ENCODE peak calls at places on chromosomes 1 and 21, in ten cellular contexts. One of them, this sample, is unnamed.

GRCh38 chr1:154493276-154493675 is 8.7 kb upstream of the TDRD10 start:
- DNase-seq in HL-60: peak; percentile 71
- DNase-seq in pancreas: no peak
- DNase-seq in CD4-positive, alpha-beta memory T cell: no peak
- DNase-seq in GM12865: peak; percentile 52
- DNase-seq in GM23248: no peak
- DNase-seq in AG09309: no peak
- DNase-seq in lower leg skin: no peak
- DNase-seq in heart right ventricle: peak; percentile 41
- DNase-seq in upper lobe of left lung: peak; percentile 63
- DNase-seq in this sample: no peak

GRCh38 chr1:243433737-243434370 is 178.0 kb downstream of the SDCCAG8 start:
- DNase-seq in HL-60: no peak
- DNase-seq in pancreas: no peak
- DNase-seq in CD4-positive, alpha-beta memory T cell: no peak
- DNase-seq in GM12865: no peak
- DNase-seq in GM23248: no peak
- DNase-seq in AG09309: no peak
- DNase-seq in lower leg skin: no peak
- DNase-seq in heart right ventricle: no peak
- DNase-seq in upper lobe of left lung: no peak
- DNase-seq in this sample: no peak

GRCh38 chr1:115565353-115565752 is 76.4 kb upstream of the VANGL1 start:
- DNase-seq in HL-60: no peak
- DNase-seq in pancreas: no peak
- DNase-seq in CD4-positive, alpha-beta memory T cell: no peak
- DNase-seq in GM12865: no peak
- DNase-seq in GM23248: no peak
- DNase-seq in AG09309: no peak
- DNase-seq in lower leg skin: no peak
- DNase-seq in heart right ventricle: no peak
- DNase-seq in upper lobe of left lung: no peak
- DNase-seq in this sample: no peak

GRCh38 chr1:111756124-111756513 is 418 bp downstream of the DDX20 start:
- DNase-seq in HL-60: no peak
- DNase-seq in pancreas: no peak
- DNase-seq in CD4-positive, alpha-beta memory T cell: no peak
- DNase-seq in GM12865: no peak
- DNase-seq in GM23248: no peak
- DNase-seq in AG09309: no peak
- DNase-seq in lower leg skin: no peak
- DNase-seq in heart right ventricle: no peak
- DNase-seq in upper lobe of left lung: no peak
- DNase-seq in this sample: no peak

GRCh38 chr1:237115035-237115434 is 73.1 kb downstream of the RYR2 start:
- DNase-seq in HL-60: no peak
- DNase-seq in pancreas: no peak
- DNase-seq in CD4-positive, alpha-beta memory T cell: no peak
- DNase-seq in GM12865: no peak
- DNase-seq in GM23248: no peak
- DNase-seq in AG09309: no peak
- DNase-seq in lower leg skin: no peak
- DNase-seq in heart right ventricle: no peak
- DNase-seq in upper lobe of left lung: no peak
- DNase-seq in this sample: no peak

GRCh38 chr1:172350781-172351180 is 69.7 kb upstream of the C1orf105 start:
- DNase-seq in HL-60: no peak
- DNase-seq in pancreas: no peak
- DNase-seq in CD4-positive, alpha-beta memory T cell: no peak
- DNase-seq in GM12865: no peak
- DNase-seq in GM23248: no peak
- DNase-seq in AG09309: no peak
- DNase-seq in lower leg skin: no peak
- DNase-seq in heart right ventricle: no peak
- DNase-seq in upper lobe of left lung: no peak
- DNase-seq in this sample: no peak

GRCh38 chr1:44016875-44017400 is 14.3 kb downstream of the SLC6A9 start:
- DNase-seq in HL-60: no peak
- DNase-seq in pancreas: no peak
- DNase-seq in CD4-positive, alpha-beta memory T cell: no peak
- DNase-seq in GM12865: no peak
- DNase-seq in GM23248: no peak
- DNase-seq in AG09309: no peak
- DNase-seq in lower leg skin: no peak
- DNase-seq in heart right ventricle: no peak
- DNase-seq in upper lobe of left lung: no peak
- DNase-seq in this sample: no peak

GRCh38 chr1:31335007-31335406 is 37.9 kb downstream of the FABP3 start:
- DNase-seq in HL-60: peak; percentile 32
- DNase-seq in pancreas: no peak
- DNase-seq in CD4-positive, alpha-beta memory T cell: no peak
- DNase-seq in GM12865: peak; percentile 49
- DNase-seq in GM23248: peak; percentile 63
- DNase-seq in AG09309: peak; percentile 21
- DNase-seq in lower leg skin: no peak
- DNase-seq in heart right ventricle: no peak
- DNase-seq in upper lobe of left lung: no peak
- DNase-seq in this sample: peak; percentile 58

GRCh38 chr21:42974832-42975820 is 764 bp downstream of the PKNOX1 start:
- DNase-seq in HL-60: peak; percentile 65
- DNase-seq in pancreas: peak; percentile 63
- DNase-seq in CD4-positive, alpha-beta memory T cell: peak; percentile 80
- DNase-seq in GM12865: peak; percentile 77
- DNase-seq in GM23248: peak; percentile 83
- DNase-seq in AG09309: no peak
- DNase-seq in lower leg skin: peak; percentile 34
- DNase-seq in heart right ventricle: peak; percentile 65
- DNase-seq in upper lobe of left lung: peak; percentile 66
- DNase-seq in this sample: no peak

GRCh38 chr1:198850196-198850595 is 211.4 kb downstream of the PTPRC start:
- DNase-seq in HL-60: no peak
- DNase-seq in pancreas: no peak
- DNase-seq in CD4-positive, alpha-beta memory T cell: no peak
- DNase-seq in GM12865: no peak
- DNase-seq in GM23248: peak; percentile 3
- DNase-seq in AG09309: no peak
- DNase-seq in lower leg skin: no peak
- DNase-seq in heart right ventricle: no peak
- DNase-seq in upper lobe of left lung: no peak
- DNase-seq in this sample: no peak

GRCh38 chr21:46160563-46161179 is 5.3 kb upstream of the FTCD start:
- DNase-seq in HL-60: no peak
- DNase-seq in pancreas: peak; percentile 12
- DNase-seq in CD4-positive, alpha-beta memory T cell: no peak
- DNase-seq in GM12865: peak; percentile 0
- DNase-seq in GM23248: no peak
- DNase-seq in AG09309: no peak
- DNase-seq in lower leg skin: no peak
- DNase-seq in heart right ventricle: no peak
- DNase-seq in upper lobe of left lung: no peak
- DNase-seq in this sample: no peak

GRCh38 chr1:61253912-61254628 is 171.7 kb downstream of the NFIA start:
- DNase-seq in HL-60: peak; percentile 36
- DNase-seq in pancreas: no peak
- DNase-seq in CD4-positive, alpha-beta memory T cell: no peak
- DNase-seq in GM12865: no peak
- DNase-seq in GM23248: no peak
- DNase-seq in AG09309: no peak
- DNase-seq in lower leg skin: no peak
- DNase-seq in heart right ventricle: no peak
- DNase-seq in upper lobe of left lung: no peak
- DNase-seq in this sample: no peak

GRCh38 chr1:69913967-69914366 is 291.4 kb downstream of the LRRC40 start:
- DNase-seq in HL-60: no peak
- DNase-seq in pancreas: no peak
- DNase-seq in CD4-positive, alpha-beta memory T cell: no peak
- DNase-seq in GM12865: no peak
- DNase-seq in GM23248: peak; percentile 69
- DNase-seq in AG09309: peak; percentile 60
- DNase-seq in lower leg skin: peak; percentile 27
- DNase-seq in heart right ventricle: no peak
- DNase-seq in upper lobe of left lung: no peak
- DNase-seq in this sample: peak; percentile 15

GRCh38 chr1:180179162-180179957 is 24.7 kb downstream of the QSOX1 start:
- DNase-seq in HL-60: no peak
- DNase-seq in pancreas: no peak
- DNase-seq in CD4-positive, alpha-beta memory T cell: no peak
- DNase-seq in GM12865: no peak
- DNase-seq in GM23248: no peak
- DNase-seq in AG09309: no peak
- DNase-seq in lower leg skin: no peak
- DNase-seq in heart right ventricle: no peak
- DNase-seq in upper lobe of left lung: no peak
- DNase-seq in this sample: no peak

GRCh38 chr1:184160942-184161698 is 109.6 kb downstream of the TSEN15 start:
- DNase-seq in HL-60: no peak
- DNase-seq in pancreas: no peak
- DNase-seq in CD4-positive, alpha-beta memory T cell: peak; percentile 43
- DNase-seq in GM12865: peak; percentile 70
- DNase-seq in GM23248: peak; percentile 92
- DNase-seq in AG09309: no peak
- DNase-seq in lower leg skin: no peak
- DNase-seq in heart right ventricle: no peak
- DNase-seq in upper lobe of left lung: no peak
- DNase-seq in this sample: no peak

GRCh38 chr21:25298512-25299491 is 308.5 kb downstream of the MRPL39 start:
- DNase-seq in HL-60: peak; percentile 50
- DNase-seq in pancreas: no peak
- DNase-seq in CD4-positive, alpha-beta memory T cell: no peak
- DNase-seq in GM12865: peak; percentile 86
- DNase-seq in GM23248: no peak
- DNase-seq in AG09309: no peak
- DNase-seq in lower leg skin: no peak
- DNase-seq in heart right ventricle: no peak
- DNase-seq in upper lobe of left lung: peak; percentile 46
- DNase-seq in this sample: no peak
- H3K4me3 ChIP-seq in HL-60: no peak overlapping the region
- H3K4me3 ChIP-seq in pancreas: no peak overlapping the region
- H3K4me3 ChIP-seq in CD4-positive, alpha-beta memory T cell: no peak overlapping the region
- H3K4me3 ChIP-seq in GM12865: no peak overlapping the region
- H3K4me3 ChIP-seq in GM23248: no peak overlapping the region
- H3K4me3 ChIP-seq in AG09309: no peak overlapping the region
- H3K4me3 ChIP-seq in lower leg skin: no peak overlapping the region
- H3K4me3 ChIP-seq in heart right ventricle: no peak overlapping the region
- H3K4me3 ChIP-seq in upper lobe of left lung: no peak overlapping the region
- H3K4me3 ChIP-seq in this sample: no peak overlapping the region

DNA sequence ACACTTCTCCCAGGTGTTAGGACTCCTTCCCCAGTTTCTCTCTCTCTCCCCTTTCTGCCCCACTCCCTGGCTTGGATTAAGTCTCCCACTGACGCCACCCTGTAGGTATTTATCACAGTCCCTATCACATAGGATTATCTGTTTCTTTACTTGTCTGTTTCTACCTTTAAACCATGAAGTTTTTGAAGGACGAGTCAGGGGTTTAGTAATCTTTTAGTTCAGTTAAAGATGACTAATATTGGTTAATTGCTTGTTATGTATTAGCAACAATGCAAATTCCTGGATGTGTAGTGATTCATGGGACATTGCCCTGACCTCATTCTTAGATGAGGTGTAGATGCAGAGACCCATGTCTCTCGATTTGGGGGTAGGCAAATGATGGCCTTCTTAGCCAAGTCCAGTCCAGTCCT is 6.4 kb downstream of the LAMC1 start:
- DNase-seq in HL-60: no peak
- DNase-seq in pancreas: no peak
- DNase-seq in CD4-positive, alpha-beta memory T cell: no peak
- DNase-seq in GM12865: no peak
- DNase-seq in GM23248: peak; percentile 92
- DNase-seq in AG09309: peak; percentile 44
- DNase-seq in lower leg skin: no peak
- DNase-seq in heart right ventricle: no peak
- DNase-seq in upper lobe of left lung: no peak
- DNase-seq in this sample: no peak
- H3K4me3 ChIP-seq in HL-60: no peak overlapping the region
- H3K4me3 ChIP-seq in pancreas: no peak overlapping the region
- H3K4me3 ChIP-seq in CD4-positive, alpha-beta memory T cell: no peak overlapping the region
- H3K4me3 ChIP-seq in GM12865: no peak overlapping the region
- H3K4me3 ChIP-seq in GM23248: peak overlapping the region; percentile 97
- H3K4me3 ChIP-seq in AG09309: no peak overlapping the region
- H3K4me3 ChIP-seq in lower leg skin: no peak overlapping the region
- H3K4me3 ChIP-seq in heart right ventricle: no peak overlapping the region
- H3K4me3 ChIP-seq in upper lobe of left lung: no peak overlapping the region
- H3K4me3 ChIP-seq in this sample: no peak overlapping the region

GRCh38 chr1:53470584-53470983 is 11.4 kb downstream of the DMRTB1 start:
- DNase-seq in HL-60: no peak
- DNase-seq in pancreas: no peak
- DNase-seq in CD4-positive, alpha-beta memory T cell: no peak
- DNase-seq in GM12865: no peak
- DNase-seq in GM23248: no peak
- DNase-seq in AG09309: no peak
- DNase-seq in lower leg skin: no peak
- DNase-seq in heart right ventricle: no peak
- DNase-seq in upper lobe of left lung: no peak
- DNase-seq in this sample: no peak
- H3K4me3 ChIP-seq in HL-60: no peak overlapping the region
- H3K4me3 ChIP-seq in pancreas: no peak overlapping the region
- H3K4me3 ChIP-seq in CD4-positive, alpha-beta memory T cell: no peak overlapping the region
- H3K4me3 ChIP-seq in GM12865: no peak overlapping the region
- H3K4me3 ChIP-seq in GM23248: peak overlapping the region; percentile 54
- H3K4me3 ChIP-seq in AG09309: no peak overlapping the region
- H3K4me3 ChIP-seq in lower leg skin: no peak overlapping the region
- H3K4me3 ChIP-seq in heart right ventricle: no peak overlapping the region
- H3K4me3 ChIP-seq in upper lobe of left lung: no peak overlapping the region
- H3K4me3 ChIP-seq in this sample: no peak overlapping the region

GRCh38 chr1:29122662-29122986 is 1.1 kb downstream of the TMEM200B start:
- DNase-seq in HL-60: no peak
- DNase-seq in pancreas: peak; percentile 37
- DNase-seq in CD4-positive, alpha-beta memory T cell: no peak
- DNase-seq in GM12865: no peak
- DNase-seq in GM23248: peak; percentile 96
- DNase-seq in AG09309: peak; percentile 57
- DNase-seq in lower leg skin: peak; percentile 43
- DNase-seq in heart right ventricle: peak; percentile 73
- DNase-seq in upper lobe of left lung: no peak
- DNase-seq in this sample: no peak

GRCh38 chr1:29121951-29122661 is 1.6 kb downstream of the TMEM200B start:
- DNase-seq in HL-60: no peak
- DNase-seq in pancreas: no peak
- DNase-seq in CD4-positive, alpha-beta memory T cell: no peak
- DNase-seq in GM12865: no peak
- DNase-seq in GM23248: peak; percentile 59
- DNase-seq in AG09309: no peak
- DNase-seq in lower leg skin: no peak
- DNase-seq in heart right ventricle: peak; percentile 42
- DNase-seq in upper lobe of left lung: no peak
- DNase-seq in this sample: no peak

GRCh38 chr1:29123871-29124365 is at the start of gene TMEM200B:
- DNase-seq in HL-60: no peak
- DNase-seq in pancreas: no peak
- DNase-seq in CD4-positive, alpha-beta memory T cell: no peak
- DNase-seq in GM12865: no peak
- DNase-seq in GM23248: peak; percentile 48
- DNase-seq in AG09309: no peak
- DNase-seq in lower leg skin: no peak
- DNase-seq in heart right ventricle: peak; percentile 34
- DNase-seq in upper lobe of left lung: no peak
- DNase-seq in this sample: no peak

GRCh38 chr1:29124366-29125236 is 898 bp upstream of the TMEM200B start:
- DNase-seq in HL-60: peak; percentile 30
- DNase-seq in pancreas: peak; percentile 41
- DNase-seq in CD4-positive, alpha-beta memory T cell: peak; percentile 64
- DNase-seq in GM12865: peak; percentile 63
- DNase-seq in GM23248: peak; percentile 90
- DNase-seq in AG09309: no peak
- DNase-seq in lower leg skin: peak; percentile 43
- DNase-seq in heart right ventricle: peak; percentile 83
- DNase-seq in upper lobe of left lung: peak; percentile 36
- DNase-seq in this sample: no peak

GRCh38 chr1:29122987-29123870 is 474 bp downstream of the TMEM200B start:
- DNase-seq in HL-60: no peak
- DNase-seq in pancreas: no peak
- DNase-seq in CD4-positive, alpha-beta memory T cell: no peak
- DNase-seq in GM12865: no peak
- DNase-seq in GM23248: peak; percentile 69
- DNase-seq in AG09309: no peak
- DNase-seq in lower leg skin: no peak
- DNase-seq in heart right ventricle: peak; percentile 40
- DNase-seq in upper lobe of left lung: no peak
- DNase-seq in this sample: no peak
- H3K4me3 ChIP-seq in HL-60: no peak overlapping the region
- H3K4me3 ChIP-seq in pancreas: peak overlapping the region; percentile 42
- H3K4me3 ChIP-seq in CD4-positive, alpha-beta memory T cell: no peak overlapping the region
- H3K4me3 ChIP-seq in GM12865: no peak overlapping the region
- H3K4me3 ChIP-seq in GM23248: peak overlapping the region; percentile 74
- H3K4me3 ChIP-seq in AG09309: peak overlapping the region; percentile 83
- H3K4me3 ChIP-seq in lower leg skin: peak overlapping the region; percentile 48
- H3K4me3 ChIP-seq in heart right ventricle: peak overlapping the region; percentile 68
- H3K4me3 ChIP-seq in upper lobe of left lung: peak overlapping the region; percentile 74
- H3K4me3 ChIP-seq in this sample: no peak overlapping the region

This sample was measured in LNCaP clone FGC.